ENCODE peak calls at places on chromosomes 12 and 14, in four cellular contexts. One of them, this sample, is unnamed.

GRCh38 chr12:113230315-113231274 is 9.3 kb downstream of the TPCN1 start:
- DNase-seq in body of pancreas: no peak
- DNase-seq in CD4-positive, alpha-beta memory T cell: no peak
- DNase-seq in stimulated activated CD8-positive, alpha-beta memory T cell treated with anti-CD3 and anti-CD28 coated beads, Interleukin-7, amount 100 ng/mL, for 24 hours: no peak
- DNase-seq in this sample: no peak

GRCh38 chr12:62676521-62677307 is 210.1 kb downstream of the MON2 start:
- DNase-seq in body of pancreas: no peak
- DNase-seq in CD4-positive, alpha-beta memory T cell: no peak
- DNase-seq in stimulated activated CD8-positive, alpha-beta memory T cell treated with anti-CD3 and anti-CD28 coated beads, Interleukin-7, amount 100 ng/mL, for 24 hours: no peak
- DNase-seq in this sample: no peak

GRCh38 chr12:97758102-97758501 is 295.5 kb downstream of the RMST start:
- DNase-seq in body of pancreas: no peak
- DNase-seq in CD4-positive, alpha-beta memory T cell: no peak
- DNase-seq in stimulated activated CD8-positive, alpha-beta memory T cell treated with anti-CD3 and anti-CD28 coated beads, Interleukin-7, amount 100 ng/mL, for 24 hours: no peak
- DNase-seq in this sample: no peak

GRCh38 chr12:54701940-54702592 is 53.9 kb upstream of the DCD start:
- DNase-seq in body of pancreas: no peak
- DNase-seq in CD4-positive, alpha-beta memory T cell: peak; percentile 48
- DNase-seq in stimulated activated CD8-positive, alpha-beta memory T cell treated with anti-CD3 and anti-CD28 coated beads, Interleukin-7, amount 100 ng/mL, for 24 hours: no peak
- DNase-seq in this sample: no peak

GRCh38 chr14:104505085-104506074 is 74.2 kb upstream of the C14orf180 start:
- DNase-seq in body of pancreas: no peak
- DNase-seq in CD4-positive, alpha-beta memory T cell: no peak
- DNase-seq in stimulated activated CD8-positive, alpha-beta memory T cell treated with anti-CD3 and anti-CD28 coated beads, Interleukin-7, amount 100 ng/mL, for 24 hours: no peak
- DNase-seq in this sample: no peak

GRCh38 chr12:130954544-130954831 is 781 bp downstream of the ADGRD1 start:
- DNase-seq in body of pancreas: peak; percentile 40
- DNase-seq in CD4-positive, alpha-beta memory T cell: no peak
- DNase-seq in stimulated activated CD8-positive, alpha-beta memory T cell treated with anti-CD3 and anti-CD28 coated beads, Interleukin-7, amount 100 ng/mL, for 24 hours: no peak
- DNase-seq in this sample: no peak

GRCh38 chr14:59363545-59364226 is 101.5 kb downstream of the GPR135 start:
- DNase-seq in body of pancreas: no peak
- DNase-seq in CD4-positive, alpha-beta memory T cell: no peak
- DNase-seq in stimulated activated CD8-positive, alpha-beta memory T cell treated with anti-CD3 and anti-CD28 coated beads, Interleukin-7, amount 100 ng/mL, for 24 hours: no peak
- DNase-seq in this sample: no peak

GRCh38 chr12:109065154-109065852 is 12.9 kb downstream of the USP30 start:
- DNase-seq in body of pancreas: peak; percentile 81
- DNase-seq in CD4-positive, alpha-beta memory T cell: no peak
- DNase-seq in stimulated activated CD8-positive, alpha-beta memory T cell treated with anti-CD3 and anti-CD28 coated beads, Interleukin-7, amount 100 ng/mL, for 24 hours: no peak
- DNase-seq in this sample: peak; percentile 81

GRCh38 chr12:130486146-130486435 is 148.4 kb downstream of the PIWIL1 start:
- DNase-seq in body of pancreas: no peak
- DNase-seq in CD4-positive, alpha-beta memory T cell: no peak
- DNase-seq in stimulated activated CD8-positive, alpha-beta memory T cell treated with anti-CD3 and anti-CD28 coated beads, Interleukin-7, amount 100 ng/mL, for 24 hours: no peak
- DNase-seq in this sample: no peak

This sample was measured in colonic mucosa.